ENCODE peak calls at places on chromosomes 2 and 18, in seven cellular contexts. R is NT2/D1; F is AG04450; C is AG08396; M is CD4-positive, alpha-beta T cell; O is stromal cell of bone marrow; U is type B pancreatic cell. E is an unnamed sample.

GRCh38 chr2:128603411-128603924 is 284.8 kb upstream of the HS6ST1 start:
- DNase-seq in R (no peak), F (no peak), C (no peak), M (no peak), O (no peak), U (no peak), E (no peak)

GRCh38 chr2:168559187-168559586 is 103.1 kb downstream of the CERS6 start:
- DNase-seq in R (no peak), F (no peak), C (no peak), M (no peak), O (no peak), U (no peak), E (no peak)

GRCh38 chr2:138814123-138814883 is 34.1 kb upstream of the NXPH2 start:
- DNase-seq in R (no peak), F (no peak), C (no peak), M (no peak), O (no peak), U (no peak), E (no peak)

GRCh38 chr2:57701391-57701791 is 345.2 kb upstream of the VRK2 start:
- DNase-seq in R (peak), F (no peak), C (no peak), M (no peak), O (no peak), U (no peak), E (no peak)

GRCh38 chr2:224646242-224646846 is 61.2 kb upstream of the CUL3 start:
- DNase-seq in R (peak), F (no peak), C (peak), M (no peak), O (no peak), U (no peak), E (no peak)

GRCh38 chr2:72898263-72898906 is 11.2 kb downstream of the SPR start:
- DNase-seq in R (no peak), F (no peak), C (no peak), M (no peak), O (no peak), U (no peak), E (no peak)

GRCh38 chr2:174662459-174662858 is 64.9 kb upstream of the WIPF1 start:
- DNase-seq in R (no peak), F (peak), C (peak), M (no peak), O (peak), U (no peak), E (peak)

GRCh38 chr18:76426738-76427305 is 68.2 kb downstream of the ZNF516 start:
- DNase-seq in R (no peak), F (no peak), C (peak), M (no peak), O (no peak), U (peak), E (no peak)

GRCh38 chr18:23580677-23581367 is 5.5 kb downstream of the NPC1 start:
- DNase-seq in R (no peak), F (peak), C (peak), M (no peak), O (peak), U (no peak), E (peak)

GRCh38 chr2:9345343-9345742 is 78.0 kb downstream of the ITGB1BP1 start:
- DNase-seq in R (no peak), F (no peak), C (no peak), M (no peak), O (no peak), U (no peak), E (no peak)

GRCh38 chr2:25380023-25380422 is 38.3 kb upstream of the DNMT3A start:
- DNase-seq in R (no peak), F (no peak), C (no peak), M (no peak), O (no peak), U (no peak), E (no peak)

GRCh38 chr2:10620481-10620880 is 69.3 kb downstream of the NOL10 start:
- DNase-seq in R (no peak), F (peak), C (peak), M (no peak), O (peak), U (no peak), E (peak)

GRCh38 chr2:71876542-71877451 is 270.9 kb downstream of the CYP26B1 start:
- DNase-seq in R (no peak), F (no peak), C (no peak), M (no peak), O (no peak), U (no peak), E (no peak)

GRCh38 chr2:27889774-27890145 is 427 bp downstream of the RBKS start:
- DNase-seq in R (no peak), F (no peak), C (no peak), M (no peak), O (no peak), U (no peak), E (peak)

GRCh38 chr2:37318401-37318800 is 6.2 kb downstream of the PRKD3 start:
- DNase-seq in R (no peak), F (peak), C (peak), M (no peak), O (peak), U (no peak), E (no peak)

GRCh38 chr2:48414980-48415764 is 114.8 kb upstream of the STON1 start:
- DNase-seq in R (no peak), F (peak), C (no peak), M (no peak), O (peak), U (no peak), E (no peak)

GRCh38 chr2:127066942-127067341 is 40.0 kb downstream of the BIN1 start:
- DNase-seq in R (no peak), F (no peak), C (peak), M (no peak), O (peak), U (no peak), E (no peak)

GRCh38 chr2:76808776-76809175 is 713.4 kb downstream of the LRRTM4 start:
- DNase-seq in R (no peak), F (no peak), C (no peak), M (no peak), O (no peak), U (no peak), E (no peak)

GRCh38 chr2:241122376-241123002 is 20.4 kb upstream of the MTERF4 start:
- DNase-seq in R (no peak), F (no peak), C (no peak), M (no peak), O (no peak), U (no peak), E (no peak)